ENCODE peak calls at places on chromosomes 5 and 9, in seven cellular contexts. K is fibroblast of lung; W is CD4-positive, alpha-beta memory T cell; A is breast epithelium; F is brain microvascular endothelial cell; O is WERI-Rb-1; L is cardiac muscle cell. Q is an unnamed sample.

GRCh38 chr9:77707696-77708095 is 59.6 kb upstream of the GNA14 start:
- DNase-seq in K (peak; percentile 98), A (peak; percentile 59), L (peak; percentile 99), W (no peak), O (no peak), F (peak; percentile 97), Q (no peak)

GRCh38 chr5:16776611-16777251 is 159.4 kb downstream of the MYO10 start:
- DNase-seq in O (no peak), L (no peak), F (no peak), W (no peak), K (peak; percentile 44), A (peak; percentile 64), Q (peak; percentile 70)

GRCh38 chr5:52760695-52761366 is 26.9 kb upstream of the ITGA1 start:
- DNase-seq in W (no peak), O (no peak), K (no peak), A (no peak), F (peak; percentile 22), L (no peak), Q (no peak)

GRCh38 chr5:76958976-76959767 is 6.3 kb downstream of the CRHBP start:
- DNase-seq in F (peak; percentile 63), K (peak; percentile 72), W (no peak), L (peak; percentile 71), O (no peak), A (no peak), Q (no peak)

GRCh38 chr5:94376672-94377345 is 241.6 kb downstream of the KIAA0825 start:
- DNase-seq in O (no peak), K (no peak), W (no peak), F (no peak), A (no peak), L (no peak), Q (no peak)

GRCh38 chr9:113590991-113591898 is 127.7 kb downstream of the RGS3 start:
- DNase-seq in L (peak; percentile 85), A (peak; percentile 86), W (no peak), K (peak; percentile 71), O (peak; percentile 87), F (peak; percentile 81), Q (peak; percentile 93)

GRCh38 chr5:77066191-77066590 is 20.9 kb downstream of the ZBED3 start:
- DNase-seq in O (no peak), K (no peak), W (no peak), A (no peak), L (no peak), F (no peak), Q (no peak)

GRCh38 chr5:144333336-144333920 is 162.8 kb downstream of the KCTD16 start:
- DNase-seq in W (no peak), O (no peak), F (no peak), K (peak; percentile 3), A (peak; percentile 47), L (no peak), Q (no peak)

GRCh38 chr5:112711436-112711835 is 26.2 kb upstream of the APC start:
- DNase-seq in L (no peak), O (no peak), K (no peak), W (no peak), A (no peak), F (no peak), Q (no peak)

GRCh38 chr5:126452477-126452876 is 29.3 kb downstream of the GRAMD2B start:
- DNase-seq in L (no peak), F (no peak), A (no peak), K (no peak), O (no peak), W (no peak), Q (no peak)

GRCh38 chr5:57650360-57651069 is 167.9 kb upstream of the ACTBL2 start:
- DNase-seq in O (peak; percentile 68), K (peak; percentile 58), A (no peak), L (peak; percentile 68), W (no peak), F (peak; percentile 70), Q (peak; percentile 11)

GRCh38 chr9:137982132-137982666 is 104.6 kb downstream of the CACNA1B start:
- DNase-seq in F (no peak), W (no peak), L (no peak), K (no peak), A (no peak), O (no peak), Q (no peak)

GRCh38 chr5:63500242-63500641 is 462.0 kb downstream of the HTR1A start:
- DNase-seq in L (no peak), K (no peak), W (no peak), O (no peak), A (no peak), F (no peak), Q (no peak)

GRCh38 chr5:143495823-143496275 is 92.4 kb upstream of the NR3C1 start:
- DNase-seq in L (peak; percentile 85), O (no peak), K (peak; percentile 91), A (peak; percentile 30), F (no peak), W (no peak), Q (no peak)

GRCh38 chr9:109179801-109180523 is 12.9 kb upstream of the FRRS1L start:
- DNase-seq in L (no peak), W (no peak), K (no peak), O (no peak), F (no peak), A (no peak), Q (no peak)

GRCh38 chr5:155872801-155873200 is 454.2 kb upstream of the SGCD start:
- DNase-seq in K (no peak), W (no peak), A (no peak), L (no peak), O (no peak), F (no peak), Q (no peak)

GRCh38 chr5:20497356-20497755 is 509.4 kb upstream of the CDH18 start:
- DNase-seq in A (no peak), W (no peak), K (no peak), L (no peak), F (no peak), O (no peak), Q (no peak)

GRCh38 chr9:15584383-15584782 is 31.5 kb downstream of the CCDC171 start:
- DNase-seq in K (no peak), O (no peak), W (no peak), L (no peak), F (no peak), A (no peak), Q (no peak)

GRCh38 chr5:132283423-132284043 is 10.7 kb upstream of the SLC22A4 start:
- DNase-seq in A (no peak), W (no peak), K (peak; percentile 75), L (peak; percentile 79), O (peak; percentile 41), F (peak; percentile 79), Q (peak; percentile 69)

GRCh38 chr5:172007795-172008465 is 1.5 kb upstream of the FBXW11 start:
- DNase-seq in L (peak; percentile 88), A (no peak), W (no peak), F (peak; percentile 89), K (peak; percentile 23), O (no peak), Q (no peak)

GRCh38 chr5:149135536-149136201 is 5.6 kb upstream of the ABLIM3 start:
- DNase-seq in F (peak; percentile 38), O (no peak), K (peak; percentile 97), A (no peak), W (no peak), L (peak; percentile 47), Q (no peak)

GRCh38 chr9:34501372-34501771 is 21.4 kb downstream of the ENHO start:
- DNase-seq in F (no peak), W (no peak), A (no peak), K (no peak), O (no peak), L (no peak), Q (no peak)
- H3K4me3 ChIP-seq in F (no peak overlapping the region), W (no peak overlapping the region), A (no peak overlapping the region), K (no peak overlapping the region), O (no peak overlapping the region), L (no peak overlapping the region), Q (no peak overlapping the region)

DNA sequence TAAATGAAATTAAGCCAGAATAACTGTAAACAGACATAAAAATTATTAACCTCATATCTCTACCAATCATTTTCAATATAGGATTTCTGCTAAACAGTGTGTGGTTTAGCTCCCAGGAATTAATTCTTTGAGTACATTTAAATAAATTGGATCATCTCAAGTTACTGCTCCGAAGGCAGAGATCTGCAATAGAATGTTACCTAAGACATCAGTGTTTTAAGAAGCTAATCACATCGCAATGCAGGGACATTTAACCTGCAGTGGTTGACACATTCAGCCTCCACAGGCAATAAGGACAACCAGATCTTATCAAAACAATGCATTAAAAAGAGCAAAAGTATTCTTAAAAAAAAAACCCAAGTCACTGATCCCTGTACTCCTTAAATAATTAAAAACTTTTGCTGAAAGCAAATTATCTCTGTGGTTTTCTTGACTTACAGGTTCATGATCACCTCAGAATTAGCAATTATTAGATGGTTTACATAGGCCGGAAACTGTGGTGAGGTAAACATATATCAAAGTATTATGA is 45.7 kb downstream of the PRDM6 start:
- DNase-seq in L (no peak), F (no peak), O (no peak), W (no peak), K (no peak), A (no peak), Q (no peak)
- H3K36me3 ChIP-seq in L (no peaks in the 10 kb centered on the region), F (no peaks in the 10 kb centered on the region), O (no peaks in the 10 kb centered on the region), W (no peaks in the 10 kb centered on the region), K (no peaks in the 10 kb centered on the region), A (no peaks in the 10 kb centered on the region), Q (no peaks in the 10 kb centered on the region)

GRCh38 chr5:6727231-6727630 is 14.0 kb downstream of the TENT4A start:
- DNase-seq in K (no peak), L (no peak), F (no peak), A (no peak), W (no peak), O (no peak), Q (no peak)
- H3K4me3 ChIP-seq in K (no peak overlapping the region), L (no peak overlapping the region), F (no peak overlapping the region), A (no peak overlapping the region), W (no peak overlapping the region), O (no peak overlapping the region), Q (no peak overlapping the region)

GRCh38 chr9:93023521-93023815 is 35.0 kb upstream of the SUSD3 start:
- DNase-seq in A (no peak), K (no peak), L (no peak), W (peak; percentile 25), F (no peak), O (no peak), Q (no peak)

GRCh38 chr9:93024646-93024910 is 33.9 kb upstream of the SUSD3 start:
- DNase-seq in F (no peak), A (no peak), W (no peak), L (no peak), O (no peak), K (no peak), Q (no peak)

GRCh38 chr9:93025736-93026135 is 32.8 kb upstream of the SUSD3 start:
- DNase-seq in A (no peak), F (no peak), K (no peak), W (peak; percentile 16), L (no peak), O (no peak), Q (no peak)

GRCh38 chr9:93026640-93027039 is 31.9 kb upstream of the SUSD3 start:
- DNase-seq in F (no peak), A (no peak), W (peak; percentile 34), L (no peak), K (no peak), O (no peak), Q (no peak)

DNA sequence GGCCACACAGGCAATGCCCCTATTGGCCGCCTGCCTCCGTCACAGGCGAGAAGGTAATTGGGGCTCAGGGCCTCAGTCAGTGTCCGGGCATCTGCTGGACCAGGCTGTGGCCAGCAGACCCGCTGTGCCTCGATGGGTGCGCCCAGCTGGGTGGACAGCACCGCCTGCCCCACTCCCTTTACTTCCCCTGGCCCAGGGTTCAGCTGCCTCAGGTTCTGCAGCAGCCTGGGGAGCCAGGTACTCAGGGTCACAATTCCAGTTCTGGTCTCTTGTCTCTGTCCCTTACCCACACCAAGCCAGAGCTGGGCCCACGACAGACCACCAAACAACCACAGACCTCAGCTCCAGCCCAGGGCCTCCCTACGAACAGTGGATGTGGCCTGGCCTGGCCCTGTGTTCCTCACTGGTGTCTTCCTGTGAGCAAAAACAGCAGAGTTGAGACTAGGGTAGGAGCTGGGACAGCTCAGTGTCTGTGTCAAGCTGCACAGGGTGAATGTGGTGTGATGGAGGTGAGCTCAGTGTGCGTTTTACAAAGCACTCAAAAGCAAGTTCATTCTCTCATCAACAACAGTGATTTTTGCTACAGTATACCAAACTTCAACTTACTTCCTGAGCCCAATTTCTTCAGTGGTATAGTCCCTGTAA is 33.4 kb upstream of the SUSD3 start:
- DNase-seq in K (no peak), A (no peak), F (no peak), O (no peak), W (peak; percentile 38), L (no peak), Q (no peak)
- H3K36me3 ChIP-seq in K (no peaks in the 10 kb centered on the region), A (no peaks in the 10 kb centered on the region), F (no peaks in the 10 kb centered on the region), O (no peaks in the 10 kb centered on the region), W (peaks cover 61% of the 10 kb centered on the region), L (no peaks in the 10 kb centered on the region), Q (no peaks in the 10 kb centered on the region)

Q was measured in H7.